ENCODE peak calls at places on chromosomes 5 and 9, in eight cellular contexts. One of them, this sample, is unnamed. For H3K36me3 and H3K4me1, the result is how much of the 10 kb centered on the place peaks cover.

GRCh38 chr9:19373527-19373926 is 6.5 kb downstream of the RPS6 start:
- DNase-seq in left lung: no peak
- DNase-seq in astrocyte: no peak
- DNase-seq in kidney: no peak
- DNase-seq in fibroblast of lung: no peak
- DNase-seq in CD4-positive, alpha-beta memory T cell: no peak
- DNase-seq in heart left ventricle: no peak
- DNase-seq in endodermal cell: no peak
- DNase-seq in this sample: no peak

GRCh38 chr5:15026944-15027343 is 155.4 kb upstream of the ANKH start:
- DNase-seq in left lung: no peak
- DNase-seq in astrocyte: no peak
- DNase-seq in kidney: no peak
- DNase-seq in fibroblast of lung: no peak
- DNase-seq in CD4-positive, alpha-beta memory T cell: no peak
- DNase-seq in heart left ventricle: no peak
- DNase-seq in endodermal cell: peak
- DNase-seq in this sample: no peak

GRCh38 chr9:131320031-131320685 is 30.6 kb downstream of the PLPP7 start:
- DNase-seq in left lung: no peak
- DNase-seq in astrocyte: no peak
- DNase-seq in kidney: peak
- DNase-seq in fibroblast of lung: no peak
- DNase-seq in CD4-positive, alpha-beta memory T cell: no peak
- DNase-seq in heart left ventricle: peak
- DNase-seq in endodermal cell: no peak
- DNase-seq in this sample: peak

GRCh38 chr5:152689275-152689711 is 284.2 kb upstream of the NMUR2 start:
- DNase-seq in left lung: no peak
- DNase-seq in astrocyte: peak
- DNase-seq in kidney: peak
- DNase-seq in fibroblast of lung: no peak
- DNase-seq in CD4-positive, alpha-beta memory T cell: no peak
- DNase-seq in heart left ventricle: no peak
- DNase-seq in endodermal cell: peak
- DNase-seq in this sample: no peak

GRCh38 chr9:7234144-7234543 is 476.4 kb downstream of the KDM4C start:
- DNase-seq in left lung: no peak
- DNase-seq in astrocyte: no peak
- DNase-seq in kidney: no peak
- DNase-seq in fibroblast of lung: peak
- DNase-seq in CD4-positive, alpha-beta memory T cell: no peak
- DNase-seq in heart left ventricle: no peak
- DNase-seq in endodermal cell: peak
- DNase-seq in this sample: no peak

GRCh38 chr5:33257807-33258491 is 182.8 kb upstream of the TARS1 start:
- DNase-seq in left lung: no peak
- DNase-seq in astrocyte: peak
- DNase-seq in kidney: no peak
- DNase-seq in fibroblast of lung: peak
- DNase-seq in CD4-positive, alpha-beta memory T cell: no peak
- DNase-seq in heart left ventricle: no peak
- DNase-seq in endodermal cell: no peak
- DNase-seq in this sample: no peak

GRCh38 chr9:93586290-93587057 is 10.1 kb downstream of the PHF2 start:
- DNase-seq in left lung: no peak
- DNase-seq in astrocyte: no peak
- DNase-seq in kidney: peak
- DNase-seq in fibroblast of lung: no peak
- DNase-seq in CD4-positive, alpha-beta memory T cell: no peak
- DNase-seq in heart left ventricle: no peak
- DNase-seq in endodermal cell: peak
- DNase-seq in this sample: no peak

GRCh38 chr9:95018099-95018927 is 291.8 kb downstream of the AOPEP start:
- DNase-seq in left lung: peak
- DNase-seq in astrocyte: peak
- DNase-seq in kidney: peak
- DNase-seq in fibroblast of lung: peak
- DNase-seq in CD4-positive, alpha-beta memory T cell: no peak
- DNase-seq in heart left ventricle: peak
- DNase-seq in endodermal cell: no peak
- DNase-seq in this sample: no peak

GRCh38 chr9:18928711-18929110 is 104.3 kb downstream of the SAXO1 start:
- DNase-seq in left lung: no peak
- DNase-seq in astrocyte: peak
- DNase-seq in kidney: no peak
- DNase-seq in fibroblast of lung: no peak
- DNase-seq in CD4-positive, alpha-beta memory T cell: no peak
- DNase-seq in heart left ventricle: no peak
- DNase-seq in endodermal cell: no peak
- DNase-seq in this sample: no peak

GRCh38 chr5:149271195-149271716 is 403 bp upstream of the AFAP1L1 start:
- DNase-seq in left lung: no peak
- DNase-seq in astrocyte: no peak
- DNase-seq in kidney: no peak
- DNase-seq in fibroblast of lung: no peak
- DNase-seq in CD4-positive, alpha-beta memory T cell: no peak
- DNase-seq in heart left ventricle: no peak
- DNase-seq in endodermal cell: peak
- DNase-seq in this sample: no peak

GRCh38 chr5:1227669-1228068 is 2.5 kb downstream of the SLC6A18 start:
- DNase-seq in left lung: no peak
- DNase-seq in astrocyte: no peak
- DNase-seq in kidney: no peak
- DNase-seq in fibroblast of lung: peak
- DNase-seq in CD4-positive, alpha-beta memory T cell: no peak
- DNase-seq in heart left ventricle: no peak
- DNase-seq in endodermal cell: no peak
- DNase-seq in this sample: no peak

GRCh38 chr5:3602713-3603502 is 7.3 kb downstream of the IRX1 start:
- DNase-seq in left lung: no peak
- DNase-seq in astrocyte: peak
- DNase-seq in kidney: peak
- DNase-seq in fibroblast of lung: no peak
- DNase-seq in CD4-positive, alpha-beta memory T cell: no peak
- DNase-seq in heart left ventricle: peak
- DNase-seq in endodermal cell: peak
- DNase-seq in this sample: no peak

GRCh38 chr9:130946778-130947617 is 8.0 kb upstream of the FIBCD1 start:
- DNase-seq in left lung: no peak
- DNase-seq in astrocyte: peak
- DNase-seq in kidney: no peak
- DNase-seq in fibroblast of lung: peak
- DNase-seq in CD4-positive, alpha-beta memory T cell: no peak
- DNase-seq in heart left ventricle: no peak
- DNase-seq in endodermal cell: no peak
- DNase-seq in this sample: no peak

GRCh38 chr9:36063804-36064447 is 27.2 kb downstream of the RECK start:
- DNase-seq in left lung: no peak
- DNase-seq in astrocyte: peak
- DNase-seq in kidney: no peak
- DNase-seq in fibroblast of lung: peak
- DNase-seq in CD4-positive, alpha-beta memory T cell: no peak
- DNase-seq in heart left ventricle: no peak
- DNase-seq in endodermal cell: no peak
- DNase-seq in this sample: no peak

GRCh38 chr9:87678650-87679355 is 47.1 kb upstream of the CTSL start:
- DNase-seq in left lung: no peak
- DNase-seq in astrocyte: peak
- DNase-seq in kidney: no peak
- DNase-seq in fibroblast of lung: peak
- DNase-seq in CD4-positive, alpha-beta memory T cell: peak
- DNase-seq in heart left ventricle: peak
- DNase-seq in endodermal cell: peak
- DNase-seq in this sample: no peak

GRCh38 chr9:133141833-133142594 is 21.0 kb upstream of the RALGDS start:
- DNase-seq in left lung: no peak
- DNase-seq in astrocyte: no peak
- DNase-seq in kidney: peak
- DNase-seq in fibroblast of lung: no peak
- DNase-seq in CD4-positive, alpha-beta memory T cell: peak
- DNase-seq in heart left ventricle: peak
- DNase-seq in endodermal cell: no peak
- DNase-seq in this sample: no peak

GRCh38 chr9:38685535-38685934 is 34.4 kb downstream of the FAM240B start:
- DNase-seq in left lung: no peak
- DNase-seq in astrocyte: no peak
- DNase-seq in kidney: no peak
- DNase-seq in fibroblast of lung: no peak
- DNase-seq in CD4-positive, alpha-beta memory T cell: no peak
- DNase-seq in heart left ventricle: no peak
- DNase-seq in endodermal cell: no peak
- DNase-seq in this sample: no peak

GRCh38 chr5:39697891-39698290 is 273.1 kb upstream of the DAB2 start:
- DNase-seq in left lung: no peak
- DNase-seq in astrocyte: no peak
- DNase-seq in kidney: no peak
- DNase-seq in fibroblast of lung: no peak
- DNase-seq in CD4-positive, alpha-beta memory T cell: no peak
- DNase-seq in heart left ventricle: no peak
- DNase-seq in endodermal cell: no peak
- DNase-seq in this sample: no peak

GRCh38 chr9:125437771-125438221 is 176.2 kb downstream of the GAPVD1 start:
- DNase-seq in left lung: no peak
- DNase-seq in astrocyte: no peak
- DNase-seq in kidney: no peak
- DNase-seq in fibroblast of lung: no peak
- DNase-seq in CD4-positive, alpha-beta memory T cell: no peak
- DNase-seq in heart left ventricle: no peak
- DNase-seq in endodermal cell: no peak
- DNase-seq in this sample: no peak

GRCh38 chr9:19994296-19994695 is 205.5 kb upstream of the SLC24A2 start:
- DNase-seq in left lung: no peak
- DNase-seq in astrocyte: peak
- DNase-seq in kidney: no peak
- DNase-seq in fibroblast of lung: peak
- DNase-seq in CD4-positive, alpha-beta memory T cell: no peak
- DNase-seq in heart left ventricle: no peak
- DNase-seq in endodermal cell: no peak
- DNase-seq in this sample: no peak

GRCh38 chr5:66113160-66113559 is 30.9 kb upstream of the SREK1 start:
- DNase-seq in left lung: no peak
- DNase-seq in astrocyte: peak
- DNase-seq in kidney: no peak
- DNase-seq in fibroblast of lung: peak
- DNase-seq in CD4-positive, alpha-beta memory T cell: no peak
- DNase-seq in heart left ventricle: no peak
- DNase-seq in endodermal cell: no peak
- DNase-seq in this sample: no peak

GRCh38 chr9:75615284-75615683 is 275.2 kb upstream of the PCSK5 start:
- DNase-seq in left lung: no peak
- DNase-seq in astrocyte: no peak
- DNase-seq in kidney: no peak
- DNase-seq in fibroblast of lung: no peak
- DNase-seq in CD4-positive, alpha-beta memory T cell: no peak
- DNase-seq in heart left ventricle: no peak
- DNase-seq in endodermal cell: no peak
- DNase-seq in this sample: no peak

GRCh38 chr5:124519396-124519795 is 227.0 kb downstream of the ZNF608 start:
- DNase-seq in left lung: no peak
- DNase-seq in astrocyte: peak
- DNase-seq in kidney: no peak
- DNase-seq in fibroblast of lung: peak
- DNase-seq in CD4-positive, alpha-beta memory T cell: no peak
- DNase-seq in heart left ventricle: peak
- DNase-seq in endodermal cell: no peak
- DNase-seq in this sample: no peak

GRCh38 chr9:137777761-137778160 is 99.8 kb upstream of the CACNA1B start:
- DNase-seq in left lung: no peak
- DNase-seq in astrocyte: no peak
- DNase-seq in kidney: peak
- DNase-seq in fibroblast of lung: no peak
- DNase-seq in CD4-positive, alpha-beta memory T cell: no peak
- DNase-seq in heart left ventricle: no peak
- DNase-seq in endodermal cell: no peak
- DNase-seq in this sample: no peak
- H3K36me3 ChIP-seq in left lung: under half
- H3K36me3 ChIP-seq in astrocyte: under half
- H3K36me3 ChIP-seq in kidney: half or more
- H3K36me3 ChIP-seq in fibroblast of lung: under half
- H3K36me3 ChIP-seq in CD4-positive, alpha-beta memory T cell: half or more
- H3K36me3 ChIP-seq in heart left ventricle: half or more
- H3K36me3 ChIP-seq in endodermal cell: half or more
- H3K36me3 ChIP-seq in this sample: under half

DNA sequence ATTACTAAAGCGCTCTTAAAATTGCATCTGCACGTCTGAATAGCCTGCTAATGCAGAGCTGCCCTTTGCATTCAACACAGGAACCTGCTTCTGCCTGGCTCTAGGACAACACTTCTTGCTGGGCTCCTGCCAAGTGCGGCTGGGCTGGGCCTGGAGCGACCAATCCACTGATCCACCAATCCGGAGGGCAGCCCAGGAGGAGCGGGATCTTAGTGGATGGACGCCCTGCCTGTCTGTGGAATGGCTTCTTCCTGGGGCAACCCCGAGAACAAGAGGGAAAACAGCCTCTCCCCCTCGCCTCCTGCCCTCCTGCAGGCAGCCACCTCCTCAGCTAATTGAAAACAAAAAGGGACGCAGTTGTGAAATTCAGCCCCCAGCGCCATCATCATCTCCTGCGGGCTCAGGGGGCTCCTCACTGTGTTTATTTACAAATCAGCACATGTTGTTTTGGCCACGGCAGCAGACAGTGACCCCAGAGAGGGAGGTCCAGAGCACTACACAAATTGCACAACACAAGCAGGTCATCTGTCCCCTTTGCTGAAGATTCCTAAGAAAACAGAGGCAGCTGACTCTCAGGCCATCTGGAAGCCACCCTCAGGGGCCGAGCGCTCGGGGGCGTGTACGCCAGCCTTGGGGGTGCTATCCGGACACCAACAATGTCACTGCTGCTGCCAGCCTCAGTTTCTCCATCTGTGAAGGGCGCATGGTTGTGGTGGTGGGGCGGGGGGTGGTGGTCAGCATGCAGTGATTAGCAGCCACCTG is 57.3 kb downstream of the GADD45G start:
- DNase-seq in left lung: peak
- DNase-seq in astrocyte: peak
- DNase-seq in kidney: peak
- DNase-seq in fibroblast of lung: peak
- DNase-seq in CD4-positive, alpha-beta memory T cell: no peak
- DNase-seq in heart left ventricle: peak
- DNase-seq in endodermal cell: peak
- DNase-seq in this sample: peak
- H3K4me1 ChIP-seq in left lung: half or more
- H3K4me1 ChIP-seq in astrocyte: under half
- H3K4me1 ChIP-seq in kidney: under half
- H3K4me1 ChIP-seq in fibroblast of lung: under half
- H3K4me1 ChIP-seq in CD4-positive, alpha-beta memory T cell: under half
- H3K4me1 ChIP-seq in heart left ventricle: under half
- H3K4me1 ChIP-seq in endodermal cell: under half
- H3K4me1 ChIP-seq in this sample: under half

GRCh38 chr5:146219243-146219642 is 15.8 kb downstream of the RBM27 start:
- DNase-seq in left lung: no peak
- DNase-seq in astrocyte: no peak
- DNase-seq in kidney: no peak
- DNase-seq in fibroblast of lung: no peak
- DNase-seq in CD4-positive, alpha-beta memory T cell: no peak
- DNase-seq in heart left ventricle: no peak
- DNase-seq in endodermal cell: no peak
- DNase-seq in this sample: no peak
- H3K4me3 ChIP-seq in left lung: no peak
- H3K4me3 ChIP-seq in astrocyte: no peak
- H3K4me3 ChIP-seq in kidney: no peak
- H3K4me3 ChIP-seq in fibroblast of lung: no peak
- H3K4me3 ChIP-seq in CD4-positive, alpha-beta memory T cell: no peak
- H3K4me3 ChIP-seq in heart left ventricle: no peak
- H3K4me3 ChIP-seq in endodermal cell: no peak
- H3K4me3 ChIP-seq in this sample: no peak

GRCh38 chr5:172951381-172952033 is 7.7 kb upstream of the RPL26L1 start:
- DNase-seq in left lung: no peak
- DNase-seq in astrocyte: no peak
- DNase-seq in kidney: no peak
- DNase-seq in fibroblast of lung: no peak
- DNase-seq in CD4-positive, alpha-beta memory T cell: no peak
- DNase-seq in heart left ventricle: no peak
- DNase-seq in endodermal cell: no peak
- DNase-seq in this sample: no peak
- H3K36me3 ChIP-seq in left lung: under half
- H3K36me3 ChIP-seq in astrocyte: under half
- H3K36me3 ChIP-seq in kidney: under half
- H3K36me3 ChIP-seq in fibroblast of lung: under half
- H3K36me3 ChIP-seq in CD4-positive, alpha-beta memory T cell: under half
- H3K36me3 ChIP-seq in heart left ventricle: under half
- H3K36me3 ChIP-seq in endodermal cell: under half
- H3K36me3 ChIP-seq in this sample: under half